ENCODE peak calls at places on chromosomes 4 and X, in eight cellular contexts. One of them, this sample, is unnamed.

GRCh38 chr4:139015948-139016451 is 419 bp downstream of the NOCT start:
- DNase-seq in naive thymus-derived CD8-positive, alpha-beta T cell: no peak
- DNase-seq in Calu3: no peak
- DNase-seq in foreskin fibroblast: peak; percentile 51
- DNase-seq in stimulated activated CD4-positive, alpha-beta T cell treated with anti-CD3 and anti-CD28 coated beads, Interleukin-15, amount 100 ng/mL, for 24 hours: peak; percentile 64
- DNase-seq in stimulated activated CD8-positive, alpha-beta memory T cell treated with anti-CD3 and anti-CD28 coated beads, Interleukin-15, amount 100 ng/mL, for 24 hours: peak; percentile 11
- DNase-seq in kidney glomerular epithelial cell: no peak
- DNase-seq in fibroblast of the aortic adventitia: peak; percentile 40
- DNase-seq in this sample: peak; percentile 29

GRCh38 chr4:61440306-61440705 is 240.2 kb downstream of the ADGRL3 start:
- DNase-seq in naive thymus-derived CD8-positive, alpha-beta T cell: no peak
- DNase-seq in Calu3: no peak
- DNase-seq in foreskin fibroblast: no peak
- DNase-seq in stimulated activated CD4-positive, alpha-beta T cell treated with anti-CD3 and anti-CD28 coated beads, Interleukin-15, amount 100 ng/mL, for 24 hours: no peak
- DNase-seq in stimulated activated CD8-positive, alpha-beta memory T cell treated with anti-CD3 and anti-CD28 coated beads, Interleukin-15, amount 100 ng/mL, for 24 hours: no peak
- DNase-seq in kidney glomerular epithelial cell: no peak
- DNase-seq in fibroblast of the aortic adventitia: no peak
- DNase-seq in this sample: no peak

GRCh38 chrX:115339441-115340025 is 50.0 kb downstream of the LUZP4 start:
- DNase-seq in naive thymus-derived CD8-positive, alpha-beta T cell: no peak
- DNase-seq in Calu3: no peak
- DNase-seq in foreskin fibroblast: no peak
- DNase-seq in stimulated activated CD4-positive, alpha-beta T cell treated with anti-CD3 and anti-CD28 coated beads, Interleukin-15, amount 100 ng/mL, for 24 hours: no peak
- DNase-seq in stimulated activated CD8-positive, alpha-beta memory T cell treated with anti-CD3 and anti-CD28 coated beads, Interleukin-15, amount 100 ng/mL, for 24 hours: no peak
- DNase-seq in kidney glomerular epithelial cell: no peak
- DNase-seq in fibroblast of the aortic adventitia: peak; percentile 92
- DNase-seq in this sample: no peak

GRCh38 chrX:107603433-107604159 is 24.7 kb upstream of the PRPS1 start:
- DNase-seq in naive thymus-derived CD8-positive, alpha-beta T cell: no peak
- DNase-seq in Calu3: no peak
- DNase-seq in foreskin fibroblast: no peak
- DNase-seq in stimulated activated CD4-positive, alpha-beta T cell treated with anti-CD3 and anti-CD28 coated beads, Interleukin-15, amount 100 ng/mL, for 24 hours: no peak
- DNase-seq in stimulated activated CD8-positive, alpha-beta memory T cell treated with anti-CD3 and anti-CD28 coated beads, Interleukin-15, amount 100 ng/mL, for 24 hours: no peak
- DNase-seq in kidney glomerular epithelial cell: no peak
- DNase-seq in fibroblast of the aortic adventitia: no peak
- DNase-seq in this sample: no peak

GRCh38 chr4:1747603-1747967 is 26.3 kb downstream of the TACC3 start:
- DNase-seq in naive thymus-derived CD8-positive, alpha-beta T cell: no peak
- DNase-seq in Calu3: no peak
- DNase-seq in foreskin fibroblast: no peak
- DNase-seq in stimulated activated CD4-positive, alpha-beta T cell treated with anti-CD3 and anti-CD28 coated beads, Interleukin-15, amount 100 ng/mL, for 24 hours: no peak
- DNase-seq in stimulated activated CD8-positive, alpha-beta memory T cell treated with anti-CD3 and anti-CD28 coated beads, Interleukin-15, amount 100 ng/mL, for 24 hours: no peak
- DNase-seq in kidney glomerular epithelial cell: no peak
- DNase-seq in fibroblast of the aortic adventitia: no peak
- DNase-seq in this sample: no peak

GRCh38 chrX:41145920-41146608 is 60.8 kb downstream of the USP9X start:
- DNase-seq in naive thymus-derived CD8-positive, alpha-beta T cell: no peak
- DNase-seq in Calu3: no peak
- DNase-seq in foreskin fibroblast: peak; percentile 78
- DNase-seq in stimulated activated CD4-positive, alpha-beta T cell treated with anti-CD3 and anti-CD28 coated beads, Interleukin-15, amount 100 ng/mL, for 24 hours: no peak
- DNase-seq in stimulated activated CD8-positive, alpha-beta memory T cell treated with anti-CD3 and anti-CD28 coated beads, Interleukin-15, amount 100 ng/mL, for 24 hours: no peak
- DNase-seq in kidney glomerular epithelial cell: peak; percentile 2
- DNase-seq in fibroblast of the aortic adventitia: peak; percentile 92
- DNase-seq in this sample: peak; percentile 86

GRCh38 chr4:162700358-162700757 is 466.3 kb downstream of the NAF1 start:
- DNase-seq in naive thymus-derived CD8-positive, alpha-beta T cell: no peak
- DNase-seq in Calu3: no peak
- DNase-seq in foreskin fibroblast: no peak
- DNase-seq in stimulated activated CD4-positive, alpha-beta T cell treated with anti-CD3 and anti-CD28 coated beads, Interleukin-15, amount 100 ng/mL, for 24 hours: no peak
- DNase-seq in stimulated activated CD8-positive, alpha-beta memory T cell treated with anti-CD3 and anti-CD28 coated beads, Interleukin-15, amount 100 ng/mL, for 24 hours: no peak
- DNase-seq in kidney glomerular epithelial cell: no peak
- DNase-seq in fibroblast of the aortic adventitia: no peak
- DNase-seq in this sample: no peak

GRCh38 chr4:39614487-39615162 is 24.0 kb downstream of the SMIM14 start:
- DNase-seq in naive thymus-derived CD8-positive, alpha-beta T cell: no peak
- DNase-seq in Calu3: no peak
- DNase-seq in foreskin fibroblast: peak; percentile 71
- DNase-seq in stimulated activated CD4-positive, alpha-beta T cell treated with anti-CD3 and anti-CD28 coated beads, Interleukin-15, amount 100 ng/mL, for 24 hours: no peak
- DNase-seq in stimulated activated CD8-positive, alpha-beta memory T cell treated with anti-CD3 and anti-CD28 coated beads, Interleukin-15, amount 100 ng/mL, for 24 hours: no peak
- DNase-seq in kidney glomerular epithelial cell: peak; percentile 81
- DNase-seq in fibroblast of the aortic adventitia: peak; percentile 84
- DNase-seq in this sample: peak; percentile 66

GRCh38 chrX:25144043-25144940 is 128.5 kb upstream of the ARX start:
- DNase-seq in naive thymus-derived CD8-positive, alpha-beta T cell: peak; percentile 4
- DNase-seq in Calu3: peak; percentile 57
- DNase-seq in foreskin fibroblast: peak; percentile 73
- DNase-seq in stimulated activated CD4-positive, alpha-beta T cell treated with anti-CD3 and anti-CD28 coated beads, Interleukin-15, amount 100 ng/mL, for 24 hours: peak; percentile 55
- DNase-seq in stimulated activated CD8-positive, alpha-beta memory T cell treated with anti-CD3 and anti-CD28 coated beads, Interleukin-15, amount 100 ng/mL, for 24 hours: no peak
- DNase-seq in kidney glomerular epithelial cell: peak; percentile 3
- DNase-seq in fibroblast of the aortic adventitia: peak; percentile 72
- DNase-seq in this sample: peak; percentile 28

GRCh38 chr4:64539234-64539849 is 130.1 kb upstream of the TECRL start:
- DNase-seq in naive thymus-derived CD8-positive, alpha-beta T cell: no peak
- DNase-seq in Calu3: peak; percentile 41
- DNase-seq in foreskin fibroblast: peak; percentile 39
- DNase-seq in stimulated activated CD4-positive, alpha-beta T cell treated with anti-CD3 and anti-CD28 coated beads, Interleukin-15, amount 100 ng/mL, for 24 hours: peak; percentile 37
- DNase-seq in stimulated activated CD8-positive, alpha-beta memory T cell treated with anti-CD3 and anti-CD28 coated beads, Interleukin-15, amount 100 ng/mL, for 24 hours: no peak
- DNase-seq in kidney glomerular epithelial cell: peak; percentile 67
- DNase-seq in fibroblast of the aortic adventitia: peak; percentile 58
- DNase-seq in this sample: peak; percentile 45

This sample was measured in RPMI7951.